ENCODE peak calls at places on chromosomes 1 and 21, in five cellular contexts. Q is fibroblast of lung, R is A549, W is OCI-LY7, C is GM23248. D is an unnamed sample.

GRCh38 chr1:110148961-110149360 is 1.3 kb upstream of the SLC6A17 start:
- DNase-seq in W (peak; percentile 13), Q (no peak), R (peak; percentile 13), C (peak; percentile 50), D (peak; percentile 16)

GRCh38 chr1:88683516-88683847 is 591 bp upstream of the PKN2 start:
- DNase-seq in R (no peak), Q (no peak), W (peak; percentile 52), C (peak; percentile 62), D (no peak)

GRCh38 chr1:231193710-231194340 is 32.0 kb downstream of the TRIM67 start:
- DNase-seq in W (no peak), Q (no peak), C (no peak), R (no peak), D (no peak)

GRCh38 chr1:212782422-212783154 is 9.0 kb downstream of the NSL1 start:
- DNase-seq in R (no peak), C (peak; percentile 65), W (peak; percentile 42), Q (peak; percentile 66), D (peak; percentile 7)

GRCh38 chr1:63946866-63947491 is 173.2 kb downstream of the ROR1 start:
- DNase-seq in Q (peak; percentile 50), W (no peak), C (peak; percentile 73), R (no peak), D (peak; percentile 29)

GRCh38 chr1:56551691-56552090 is 27.7 kb downstream of the PLPP3 start:
- DNase-seq in W (no peak), C (no peak), Q (no peak), R (no peak), D (no peak)

GRCh38 chr21:43343095-43343991 is 83.6 kb downstream of the SIK1 start:
- DNase-seq in R (peak; percentile 46), C (no peak), W (no peak), Q (no peak), D (no peak)

GRCh38 chr1:18913065-18913502 is 10.7 kb upstream of the ALDH4A1 start:
- DNase-seq in C (peak; percentile 87), W (peak; percentile 64), R (peak; percentile 92), Q (peak; percentile 84), D (peak; percentile 54)

GRCh38 chr1:221793439-221794078 is 51.7 kb upstream of the DUSP10 start:
- DNase-seq in R (no peak), W (no peak), C (no peak), Q (no peak), D (no peak)

GRCh38 chr1:166721145-166721544 is 118.1 kb upstream of the POGK start:
- DNase-seq in R (no peak), W (peak; percentile 34), C (no peak), Q (no peak), D (peak; percentile 1)

DNA sequence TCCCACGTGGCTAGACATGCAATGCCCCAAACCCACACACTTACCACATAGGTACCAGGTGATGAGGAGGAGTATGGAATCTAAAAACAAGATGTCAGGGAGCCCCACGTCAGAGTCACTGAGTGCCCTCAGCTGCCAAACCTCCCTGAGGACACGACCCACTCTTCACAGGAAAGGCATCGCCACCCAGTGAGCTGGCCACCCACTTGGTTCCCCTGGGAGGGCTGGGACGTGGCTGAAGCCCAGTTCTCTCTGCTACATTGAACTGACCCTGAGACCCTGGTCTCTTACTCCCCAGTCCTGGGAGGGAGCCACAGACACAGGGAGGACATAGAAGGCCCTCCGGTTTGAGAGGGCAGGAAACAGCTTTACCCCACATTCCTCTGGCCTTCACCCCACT is 41.5 kb downstream of the MRPL37 start:
- DNase-seq in W (no peak), Q (no peak), R (no peak), C (no peak), D (no peak)
- H3K4me2 ChIP-seq in W (no peak overlapping the region), Q (no peak overlapping the region), R (no peak overlapping the region), C (no peak overlapping the region), D (no peak overlapping the region)

GRCh38 chr21:35398366-35398982 is 349.4 kb upstream of the RUNX1 start:
- DNase-seq in C (peak; percentile 30), W (no peak), Q (peak; percentile 28), R (no peak), D (peak; percentile 29)

GRCh38 chr21:35401476-35401875 is 352.4 kb upstream of the RUNX1 start:
- DNase-seq in W (no peak), Q (no peak), R (no peak), C (peak; percentile 34), D (no peak)

GRCh38 chr21:35399002-35399401 is 349.9 kb upstream of the RUNX1 start:
- DNase-seq in C (peak; percentile 20), Q (no peak), R (no peak), W (no peak), D (peak; percentile 30)

GRCh38 chr21:35400233-35400939 is 351.3 kb upstream of the RUNX1 start:
- DNase-seq in C (peak; percentile 66), W (peak; percentile 86), R (peak; percentile 5), Q (peak; percentile 85), D (peak; percentile 81)

DNA sequence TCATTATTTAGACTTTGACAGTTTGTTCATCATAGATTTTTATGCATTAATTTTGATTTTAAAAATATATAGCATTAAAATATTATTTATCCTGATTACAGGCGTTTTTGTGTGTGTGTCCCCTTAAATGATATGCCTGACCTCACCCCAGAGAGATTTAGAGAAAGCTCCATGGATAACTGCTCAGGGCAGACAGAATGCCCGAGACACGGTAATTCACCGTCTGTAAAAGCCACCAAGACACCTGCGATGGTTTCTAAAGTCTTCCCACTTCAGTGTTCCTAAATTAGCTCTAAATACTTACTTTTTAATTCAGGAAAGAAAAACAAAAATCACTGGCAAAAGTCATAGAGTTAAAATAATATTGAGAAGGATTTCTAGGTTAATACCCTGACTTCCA is 350.6 kb upstream of the RUNX1 start:
- DNase-seq in Q (no peak), C (no peak), R (no peak), W (peak; percentile 12), D (no peak)
- H3K4me2 ChIP-seq in Q (no peak overlapping the region), C (no peak overlapping the region), R (no peak overlapping the region), W (peak overlapping the region; percentile 71), D (peak overlapping the region; percentile 61)

DNA sequence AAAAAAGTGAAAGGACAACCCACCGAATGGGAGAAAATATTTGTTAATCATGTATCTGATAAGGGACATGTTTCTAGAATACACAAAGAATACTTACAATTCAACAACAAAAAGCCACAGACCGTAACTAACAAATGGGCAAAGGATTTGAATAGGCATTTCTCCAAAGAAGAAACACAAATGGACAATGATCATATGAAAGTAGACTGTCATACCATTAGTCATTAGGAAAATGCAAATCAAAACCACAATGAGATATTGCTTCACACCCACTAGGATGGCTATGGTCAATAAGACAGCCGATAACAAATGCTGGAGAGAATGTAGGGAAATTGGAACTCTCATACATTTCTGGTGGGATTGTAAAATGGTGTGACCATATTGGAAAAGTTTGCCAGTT is 367.2 kb upstream of the SGIP1 start:
- DNase-seq in R (no peak), W (no peak), C (no peak), Q (no peak), D (no peak)
- H3K4me2 ChIP-seq in R (no peak overlapping the region), W (no peak overlapping the region), C (no peak overlapping the region), Q (no peak overlapping the region), D (no peak overlapping the region)

GRCh38 chr1:162080472-162081015 is 11.1 kb downstream of the NOS1AP start:
- DNase-seq in R (no peak), W (no peak), Q (no peak), C (no peak), D (no peak)

GRCh38 chr1:162083273-162083672 is 13.8 kb downstream of the NOS1AP start:
- DNase-seq in Q (no peak), W (no peak), C (no peak), R (no peak), D (no peak)

GRCh38 chr1:162079023-162079422 is 9.5 kb downstream of the NOS1AP start:
- DNase-seq in R (no peak), W (no peak), C (no peak), Q (no peak), D (no peak)

GRCh38 chr1:162077900-162078299 is 8.4 kb downstream of the NOS1AP start:
- DNase-seq in C (no peak), W (no peak), R (no peak), Q (no peak), D (no peak)

DNA sequence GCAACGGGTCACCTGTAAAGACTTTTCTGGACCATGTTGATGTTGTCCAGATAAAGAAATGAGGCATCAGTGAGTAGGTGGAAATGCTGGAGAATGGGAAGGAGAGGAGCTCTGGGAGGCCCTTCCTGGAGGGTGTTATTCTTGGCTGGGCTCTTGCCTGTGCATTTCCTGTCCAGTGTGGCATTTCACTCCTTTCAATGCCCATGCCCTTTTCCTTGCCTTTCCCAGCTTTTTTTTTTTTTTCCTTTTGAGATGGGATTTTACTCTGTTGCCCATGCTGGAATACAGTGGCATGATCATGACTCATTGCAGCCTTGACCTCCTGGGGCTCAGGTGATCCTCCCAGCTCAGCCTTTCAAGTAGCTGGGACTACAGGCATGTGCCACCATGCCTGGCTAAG is 11.8 kb downstream of the NOS1AP start:
- DNase-seq in Q (no peak), R (no peak), W (no peak), C (no peak), D (peak; percentile 47)
- H3K4me2 ChIP-seq in Q (no peak overlapping the region), R (no peak overlapping the region), W (no peak overlapping the region), C (no peak overlapping the region), D (no peak overlapping the region)

DNA sequence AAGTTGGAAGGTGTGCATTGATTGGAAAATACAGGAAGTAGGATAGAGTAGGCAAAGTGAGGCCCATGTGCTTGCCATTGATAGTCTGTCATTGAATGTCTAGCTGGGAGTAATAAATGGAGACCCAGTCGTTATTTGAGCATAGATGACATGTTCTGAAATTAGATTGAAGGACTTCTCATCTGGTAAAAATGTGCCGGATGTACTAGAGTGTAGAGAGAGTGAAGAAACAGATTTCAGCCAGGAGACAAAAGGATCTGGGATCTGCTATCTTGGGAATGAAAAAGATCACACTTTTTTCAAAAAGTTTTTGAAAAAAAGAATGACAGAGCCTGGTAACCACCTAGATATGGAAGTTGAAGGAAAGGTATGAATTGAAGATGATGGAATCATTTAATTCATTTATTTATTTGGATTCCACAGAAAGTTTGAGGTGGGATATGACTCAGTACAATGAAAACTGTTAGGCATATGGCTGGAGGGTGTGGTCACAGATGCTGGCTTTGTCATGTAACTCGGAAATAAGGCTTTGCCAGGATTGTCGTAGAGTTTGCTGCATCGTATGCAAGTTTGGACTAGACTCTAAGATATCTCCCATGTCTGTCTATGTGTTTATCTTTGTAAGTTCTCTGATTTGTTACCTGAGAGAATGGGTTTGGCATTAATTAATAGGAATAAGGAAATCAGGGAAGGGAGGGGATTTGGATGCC is 137.1 kb downstream of the PBX1 start:
- DNase-seq in Q (peak; percentile 67), R (no peak), C (peak; percentile 90), W (no peak), D (peak; percentile 83)
- H3K4me2 ChIP-seq in Q (no peak overlapping the region), R (no peak overlapping the region), C (peak overlapping the region; percentile 73), W (no peak overlapping the region), D (peak overlapping the region; percentile 54)